ENCODE peak calls at places on chromosomes 11 and 22, in four cellular contexts. One of them, this sample, is unnamed.

GRCh38 chr11:120590472-120590871 is 78.9 kb downstream of the GRIK4 start:
- DNase-seq in osteoblast: no peak
- DNase-seq in mesothelial cell of epicardium: no peak
- DNase-seq in GM12865: no peak
- DNase-seq in this sample: no peak

GRCh38 chr11:113690619-113691569 is 15.2 kb downstream of the TMPRSS5 start:
- DNase-seq in osteoblast: peak
- DNase-seq in mesothelial cell of epicardium: no peak
- DNase-seq in GM12865: peak
- DNase-seq in this sample: peak

GRCh38 chr22:49255741-49256318 is 571.8 kb downstream of the BRD1 start:
- DNase-seq in osteoblast: no peak
- DNase-seq in mesothelial cell of epicardium: no peak
- DNase-seq in GM12865: no peak
- DNase-seq in this sample: no peak

GRCh38 chr11:34379081-34379480 is 21.3 kb upstream of the ABTB2 start:
- DNase-seq in osteoblast: peak
- DNase-seq in mesothelial cell of epicardium: no peak
- DNase-seq in GM12865: no peak
- DNase-seq in this sample: no peak

GRCh38 chr22:20130319-20130718 is 1.3 kb upstream of the ZDHHC8 start:
- DNase-seq in osteoblast: no peak
- DNase-seq in mesothelial cell of epicardium: no peak
- DNase-seq in GM12865: no peak
- DNase-seq in this sample: peak

GRCh38 chr11:103202048-103202651 is 92.9 kb downstream of the DYNC2H1 start:
- DNase-seq in osteoblast: peak
- DNase-seq in mesothelial cell of epicardium: no peak
- DNase-seq in GM12865: peak
- DNase-seq in this sample: no peak

GRCh38 chr11:15159085-15159484 is 44.4 kb downstream of the INSC start:
- DNase-seq in osteoblast: peak
- DNase-seq in mesothelial cell of epicardium: no peak
- DNase-seq in GM12865: peak
- DNase-seq in this sample: no peak

GRCh38 chr11:57546869-57547518 is 9.6 kb downstream of the SMTNL1 start:
- DNase-seq in osteoblast: peak
- DNase-seq in mesothelial cell of epicardium: no peak
- DNase-seq in GM12865: peak
- DNase-seq in this sample: no peak

GRCh38 chr11:811446-812245 is 1.9 kb downstream of the RPLP2 start:
- DNase-seq in osteoblast: no peak
- DNase-seq in mesothelial cell of epicardium: no peak
- DNase-seq in GM12865: no peak
- DNase-seq in this sample: no peak

GRCh38 chr11:19938051-19938856 is 222.0 kb downstream of the DBX1 start:
- DNase-seq in osteoblast: peak
- DNase-seq in mesothelial cell of epicardium: no peak
- DNase-seq in GM12865: peak
- DNase-seq in this sample: peak

GRCh38 chr22:50286275-50286674 is 16.1 kb upstream of the MAPK11 start:
- DNase-seq in osteoblast: no peak
- DNase-seq in mesothelial cell of epicardium: no peak
- DNase-seq in GM12865: no peak
- DNase-seq in this sample: no peak

GRCh38 chr11:35165416-35166368 is 26.7 kb downstream of the CD44 start:
- DNase-seq in osteoblast: peak
- DNase-seq in mesothelial cell of epicardium: no peak
- DNase-seq in GM12865: peak
- DNase-seq in this sample: peak

GRCh38 chr11:58745705-58746364 is 14.1 kb upstream of the GLYAT start:
- DNase-seq in osteoblast: no peak
- DNase-seq in mesothelial cell of epicardium: no peak
- DNase-seq in GM12865: no peak
- DNase-seq in this sample: no peak

GRCh38 chr22:19374410-19374809 is 57.1 kb downstream of the HIRA start:
- DNase-seq in osteoblast: no peak
- DNase-seq in mesothelial cell of epicardium: no peak
- DNase-seq in GM12865: no peak
- DNase-seq in this sample: no peak

GRCh38 chr11:17707833-17708232 is 11.5 kb upstream of the MYOD1 start:
- DNase-seq in osteoblast: no peak
- DNase-seq in mesothelial cell of epicardium: no peak
- DNase-seq in GM12865: no peak
- DNase-seq in this sample: no peak

GRCh38 chr22:25488244-25489020 is 76.0 kb upstream of the GRK3 start:
- DNase-seq in osteoblast: peak
- DNase-seq in mesothelial cell of epicardium: no peak
- DNase-seq in GM12865: no peak
- DNase-seq in this sample: peak

GRCh38 chr11:48007677-48008076 is 27.3 kb downstream of the PTPRJ start:
- DNase-seq in osteoblast: no peak
- DNase-seq in mesothelial cell of epicardium: no peak
- DNase-seq in GM12865: no peak
- DNase-seq in this sample: no peak

GRCh38 chr11:62054484-62055121 is 69.2 kb upstream of the INCENP start:
- DNase-seq in osteoblast: no peak
- DNase-seq in mesothelial cell of epicardium: no peak
- DNase-seq in GM12865: peak
- DNase-seq in this sample: peak

GRCh38 chr11:47188262-47188661 is 2.0 kb upstream of the PACSIN3 start:
- DNase-seq in osteoblast: peak
- DNase-seq in mesothelial cell of epicardium: no peak
- DNase-seq in GM12865: no peak
- DNase-seq in this sample: no peak

GRCh38 chr11:57460017-57460755 is at the start of gene RTN4RL2:
- DNase-seq in osteoblast: peak
- DNase-seq in mesothelial cell of epicardium: no peak
- DNase-seq in GM12865: peak
- DNase-seq in this sample: peak

GRCh38 chr11:122633219-122633829 is 22.2 kb upstream of the UBASH3B start:
- DNase-seq in osteoblast: no peak
- DNase-seq in mesothelial cell of epicardium: no peak
- DNase-seq in GM12865: peak
- DNase-seq in this sample: peak

GRCh38 chr11:23680488-23681230 is 816.2 kb upstream of the LUZP2 start:
- DNase-seq in osteoblast: no peak
- DNase-seq in mesothelial cell of epicardium: no peak
- DNase-seq in GM12865: no peak
- DNase-seq in this sample: no peak

GRCh38 chr22:38699784-38700183 is 959 bp downstream of the JOSD1 start:
- DNase-seq in osteoblast: no peak
- DNase-seq in mesothelial cell of epicardium: no peak
- DNase-seq in GM12865: no peak
- DNase-seq in this sample: no peak

GRCh38 chr11:8671242-8671641 is 11.2 kb downstream of the TRIM66 start:
- DNase-seq in osteoblast: peak
- DNase-seq in mesothelial cell of epicardium: no peak
- DNase-seq in GM12865: no peak
- DNase-seq in this sample: no peak

GRCh38 chr11:68338041-68338800 is 25.8 kb downstream of the LRP5 start:
- DNase-seq in osteoblast: peak
- DNase-seq in mesothelial cell of epicardium: no peak
- DNase-seq in GM12865: no peak
- DNase-seq in this sample: no peak

GRCh38 chr22:18968011-18968749 is 32.1 kb upstream of the PRODH start:
- DNase-seq in osteoblast: peak
- DNase-seq in mesothelial cell of epicardium: peak
- DNase-seq in GM12865: no peak
- DNase-seq in this sample: peak

GRCh38 chr11:2002042-2002776 is 4.6 kb upstream of the H19 start:
- DNase-seq in osteoblast: no peak
- DNase-seq in mesothelial cell of epicardium: no peak
- DNase-seq in GM12865: no peak
- DNase-seq in this sample: no peak

GRCh38 chr11:11735586-11735985 is 106.2 kb upstream of the USP47 start:
- DNase-seq in osteoblast: no peak
- DNase-seq in mesothelial cell of epicardium: no peak
- DNase-seq in GM12865: no peak
- DNase-seq in this sample: no peak

GRCh38 chr11:15871904-15872303 is 484.4 kb downstream of the SOX6 start:
- DNase-seq in osteoblast: no peak
- DNase-seq in mesothelial cell of epicardium: no peak
- DNase-seq in GM12865: no peak
- DNase-seq in this sample: no peak

GRCh38 chr22:48209473-48210271 is 1447.2 kb downstream of the TBC1D22A start:
- DNase-seq in osteoblast: no peak
- DNase-seq in mesothelial cell of epicardium: no peak
- DNase-seq in GM12865: no peak
- DNase-seq in this sample: no peak

GRCh38 chr22:48580481-48580970 is 1247.1 kb downstream of the BRD1 start:
- DNase-seq in osteoblast: no peak
- DNase-seq in mesothelial cell of epicardium: no peak
- DNase-seq in GM12865: no peak
- DNase-seq in this sample: no peak

GRCh38 chr11:73085189-73085875 is 56.8 kb downstream of the FCHSD2 start:
- DNase-seq in osteoblast: peak
- DNase-seq in mesothelial cell of epicardium: no peak
- DNase-seq in GM12865: peak
- DNase-seq in this sample: no peak

GRCh38 chr11:56852131-56852530 is 103.6 kb upstream of the OR9G4 start:
- DNase-seq in osteoblast: no peak
- DNase-seq in mesothelial cell of epicardium: no peak
- DNase-seq in GM12865: no peak
- DNase-seq in this sample: no peak

GRCh38 chr22:44723801-44724200 is 21.8 kb downstream of the PRR5 start:
- DNase-seq in osteoblast: peak
- DNase-seq in mesothelial cell of epicardium: no peak
- DNase-seq in GM12865: peak
- DNase-seq in this sample: no peak

GRCh38 chr22:24703101-24703500 is 71.4 kb downstream of the PIWIL3 start:
- DNase-seq in osteoblast: peak
- DNase-seq in mesothelial cell of epicardium: no peak
- DNase-seq in GM12865: no peak
- DNase-seq in this sample: no peak

GRCh38 chr11:19650929-19651487 is 61.6 kb upstream of the NAV2 start:
- DNase-seq in osteoblast: no peak
- DNase-seq in mesothelial cell of epicardium: no peak
- DNase-seq in GM12865: no peak
- DNase-seq in this sample: no peak

GRCh38 chr22:22397292-22397870 is 111.2 kb downstream of the ZNF280B start:
- DNase-seq in osteoblast: peak
- DNase-seq in mesothelial cell of epicardium: no peak
- DNase-seq in GM12865: no peak
- DNase-seq in this sample: no peak
- TF ChIP-seq CTCF in osteoblast: peak
- TF ChIP-seq CTCF in mesothelial cell of epicardium: no peak
- TF ChIP-seq CTCF in GM12865: no peak
- TF ChIP-seq CTCF in this sample: no peak

GRCh38 chr11:43578346-43579170 is 102.0 kb upstream of the HSD17B12 start:
- DNase-seq in osteoblast: peak
- DNase-seq in mesothelial cell of epicardium: no peak
- DNase-seq in GM12865: no peak
- DNase-seq in this sample: no peak
- TF ChIP-seq CTCF in osteoblast: no peak
- TF ChIP-seq CTCF in mesothelial cell of epicardium: no peak
- TF ChIP-seq CTCF in GM12865: no peak
- TF ChIP-seq CTCF in this sample: no peak

GRCh38 chr11:105000167-105000566 is 22.8 kb downstream of the CASP5 start:
- DNase-seq in osteoblast: no peak
- DNase-seq in mesothelial cell of epicardium: no peak
- DNase-seq in GM12865: peak
- DNase-seq in this sample: peak
- TF ChIP-seq CTCF in osteoblast: no peak
- TF ChIP-seq CTCF in mesothelial cell of epicardium: no peak
- TF ChIP-seq CTCF in GM12865: peak
- TF ChIP-seq CTCF in this sample: no peak

GRCh38 chr11:33269822-33270221 is 12.6 kb downstream of the HIPK3 start:
- DNase-seq in osteoblast: no peak
- DNase-seq in mesothelial cell of epicardium: no peak
- DNase-seq in GM12865: no peak
- DNase-seq in this sample: no peak

GRCh38 chr11:33273656-33274055 is 16.5 kb downstream of the HIPK3 start:
- DNase-seq in osteoblast: no peak
- DNase-seq in mesothelial cell of epicardium: no peak
- DNase-seq in GM12865: no peak
- DNase-seq in this sample: no peak

GRCh38 chr11:33268945-33269567 is 11.9 kb downstream of the HIPK3 start:
- DNase-seq in osteoblast: peak
- DNase-seq in mesothelial cell of epicardium: no peak
- DNase-seq in GM12865: no peak
- DNase-seq in this sample: no peak

GRCh38 chr11:33266418-33267215 is 9.4 kb downstream of the HIPK3 start:
- DNase-seq in osteoblast: no peak
- DNase-seq in mesothelial cell of epicardium: no peak
- DNase-seq in GM12865: no peak
- DNase-seq in this sample: no peak

DNA sequence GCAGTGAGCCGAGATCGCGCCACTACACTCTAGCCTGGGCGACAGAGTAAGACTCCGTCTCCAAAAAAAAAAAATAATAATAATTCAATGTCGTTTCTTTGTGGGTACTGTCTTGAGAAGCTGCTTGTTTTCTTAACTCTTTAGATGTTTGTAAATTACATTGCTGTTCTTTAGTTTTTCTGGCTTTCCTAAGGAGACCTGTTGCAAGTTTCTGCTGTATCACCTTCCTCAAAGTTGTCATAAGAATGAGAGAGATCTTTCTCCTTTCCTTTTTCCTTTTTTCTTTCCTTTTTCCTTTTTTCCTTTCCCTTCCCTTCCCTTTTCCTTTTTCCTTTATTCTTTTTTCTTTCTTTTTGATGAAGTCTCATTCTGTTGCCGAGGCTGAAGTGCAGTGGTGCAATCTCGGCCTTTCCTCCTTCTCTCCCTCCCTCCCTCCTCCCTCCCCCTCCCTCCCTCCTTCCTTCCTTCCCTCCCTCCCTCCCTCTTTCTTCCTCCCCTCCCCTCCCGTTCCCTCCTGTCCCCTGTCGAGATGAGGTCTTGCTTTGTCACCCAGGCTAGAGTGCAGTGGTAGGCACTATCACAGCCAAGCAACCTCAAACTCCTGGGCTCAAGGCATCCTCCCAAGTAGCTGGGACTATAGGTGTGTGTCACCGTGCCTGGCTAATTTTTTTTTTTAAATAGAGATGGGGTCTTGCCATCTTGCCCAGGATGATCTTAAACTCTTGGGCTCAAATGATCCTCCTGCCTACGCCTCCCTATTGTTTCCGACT is 15.3 kb downstream of the HIPK3 start:
- DNase-seq in osteoblast: no peak
- DNase-seq in mesothelial cell of epicardium: no peak
- DNase-seq in GM12865: no peak
- DNase-seq in this sample: no peak
- TF ChIP-seq CTCF in osteoblast: no peak
- TF ChIP-seq CTCF in mesothelial cell of epicardium: no peak
- TF ChIP-seq CTCF in GM12865: no peak
- TF ChIP-seq CTCF in this sample: no peak

GRCh38 chr22:28108851-28109250 is 189.8 kb upstream of the PITPNB start:
- DNase-seq in osteoblast: peak
- DNase-seq in mesothelial cell of epicardium: no peak
- DNase-seq in GM12865: no peak
- DNase-seq in this sample: no peak
- TF ChIP-seq CTCF in osteoblast: no peak
- TF ChIP-seq CTCF in mesothelial cell of epicardium: no peak
- TF ChIP-seq CTCF in GM12865: no peak
- TF ChIP-seq CTCF in this sample: no peak